ENCODE peak calls at places on chromosomes 13 and 19, in four cellular contexts. W, J, E and L are unnamed samples.
A peak's percentile ranks its signal among the peaks of the same experiment; 100 is the strongest.

GRCh38 chr13:51577690-51578089 is 6.6 kb upstream of the WDFY2 start:
- DNase-seq in W (no peak), J (no peak), E (peak; percentile 58), L (peak; percentile 50)

GRCh38 chr19:18895038-18895827 is 725 bp downstream of the CERS1 start:
- DNase-seq in W (peak; percentile 92), J (peak; percentile 82), E (peak; percentile 28), L (no peak)

GRCh38 chr13:100646030-100646673 is 28.4 kb downstream of the TMTC4 start:
- DNase-seq in W (no peak), J (no peak), E (peak; percentile 6), L (peak; percentile 15)

GRCh38 chr19:16581145-16581970 is 9.1 kb upstream of the SLC35E1 start:
- DNase-seq in W (no peak), J (no peak), E (no peak), L (no peak)

GRCh38 chr19:35355851-35356460 is 2.3 kb upstream of the FFAR3 start:
- DNase-seq in W (no peak), J (no peak), E (no peak), L (no peak)

GRCh38 chr13:92833071-92833470 is 393.5 kb upstream of the GPC6 start:
- DNase-seq in W (no peak), J (no peak), E (no peak), L (no peak)

GRCh38 chr13:112735791-112736190 is 46.0 kb downstream of the ATP11A start:
- DNase-seq in W (no peak), J (peak; percentile 85), E (no peak), L (no peak)

GRCh38 chr13:50685491-50685890 is 158.0 kb downstream of the DLEU7 start:
- DNase-seq in W (peak; percentile 58), J (no peak), E (peak; percentile 67), L (no peak)

GRCh38 chr19:1223018-1223855 is 14.6 kb downstream of the CBARP start:
- DNase-seq in W (no peak), J (peak; percentile 81), E (no peak), L (no peak)

GRCh38 chr19:39067104-39067503 is 17.1 kb upstream of the ACP7 start:
- DNase-seq in W (no peak), J (no peak), E (no peak), L (no peak)

GRCh38 chr13:27663947-27664346 is 42.3 kb downstream of the POLR1D start:
- DNase-seq in W (no peak), J (peak; percentile 33), E (no peak), L (no peak)

GRCh38 chr19:51507640-51508058 is 6.0 kb upstream of the SIGLEC12 start:
- DNase-seq in W (no peak), J (no peak), E (no peak), L (no peak)

GRCh38 chr13:32824671-32825070 is 191.6 kb upstream of the KL start:
- DNase-seq in W (no peak), J (peak; percentile 75), E (peak; percentile 29), L (peak; percentile 98)

GRCh38 chr13:97028441-97029299 is 34.4 kb upstream of the OXGR1 start:
- DNase-seq in W (peak; percentile 17), J (peak; percentile 37), E (peak; percentile 41), L (no peak)

GRCh38 chr13:60244381-60244780 is 80.7 kb upstream of the DIAPH3 start:
- DNase-seq in W (no peak), J (no peak), E (no peak), L (no peak)

GRCh38 chr19:58203814-58204475 is 21.1 kb downstream of the ZNF274 start:
- DNase-seq in W (no peak), J (no peak), E (no peak), L (no peak)

GRCh38 chr19:54420383-54421168 is 5.3 kb downstream of the TTYH1 start:
- DNase-seq in W (peak; percentile 98), J (peak; percentile 76), E (no peak), L (no peak)

GRCh38 chr19:2398735-2399305 is 28.6 kb downstream of the TIMM13 start:
- DNase-seq in W (no peak), J (no peak), E (no peak), L (no peak)

GRCh38 chr13:74820809-74821208 is 661.2 kb downstream of the TBC1D4 start:
- DNase-seq in W (no peak), J (peak; percentile 31), E (no peak), L (no peak)

GRCh38 chr13:43346427-43346826 is 323.0 kb downstream of the DNAJC15 start:
- DNase-seq in W (no peak), J (no peak), E (no peak), L (no peak)

GRCh38 chr19:45973564-45974338 is at the start of gene NOVA2:
- DNase-seq in W (peak; percentile 76), J (peak; percentile 96), E (peak; percentile 47), L (no peak)

GRCh38 chr19:51002542-51003311 is 1.3 kb upstream of the KLK8 start:
- DNase-seq in W (no peak), J (peak; percentile 100), E (peak; percentile 88), L (peak; percentile 76)

GRCh38 chr13:51681037-51681678 is 96.9 kb downstream of the WDFY2 start:
- DNase-seq in W (no peak), J (no peak), E (peak; percentile 83), L (peak; percentile 63)

GRCh38 chr13:73168226-73168992 is 109.6 kb downstream of the KLF5 start:
- DNase-seq in W (no peak), J (no peak), E (peak; percentile 79), L (peak; percentile 91)

GRCh38 chr13:110536006-110536693 is 25.4 kb downstream of the RAB20 start:
- DNase-seq in W (peak; percentile 11), J (no peak), E (no peak), L (no peak)

GRCh38 chr13:108083056-108083455 is 132.3 kb downstream of the LIG4 start:
- DNase-seq in W (no peak), J (no peak), E (peak; percentile 54), L (peak; percentile 9)

GRCh38 chr13:48412881-48413351 is at the start of gene LPAR6:
- DNase-seq in W (no peak), J (peak; percentile 38), E (peak; percentile 62), L (peak; percentile 75)

GRCh38 chr19:16895467-16896097 is 6.8 kb downstream of the F2RL3 start:
- DNase-seq in W (no peak), J (no peak), E (no peak), L (no peak)

GRCh38 chr19:41456342-41456918 is 13.5 kb downstream of the ERICH4 start:
- DNase-seq in W (no peak), J (no peak), E (no peak), L (no peak)

GRCh38 chr19:33465834-33466233 is 55.8 kb downstream of the PEPD start:
- DNase-seq in W (no peak), J (no peak), E (no peak), L (no peak)

GRCh38 chr19:50416034-50416814 is 2.5 kb upstream of the SPIB start:
- DNase-seq in W (no peak), J (peak; percentile 31), E (no peak), L (no peak)

GRCh38 chr19:9535934-9536333 is 2.5 kb downstream of the ZNF426 start:
- DNase-seq in W (no peak), J (no peak), E (peak; percentile 23), L (peak; percentile 15)

GRCh38 chr13:44422755-44423643 is 49.4 kb downstream of the SERP2 start:
- DNase-seq in W (no peak), J (no peak), E (no peak), L (no peak)